ENCODE peak calls at places on chromosome 4, in four cellular contexts. J is tibial artery, D is HEK293T, H is left ventricle myocardium superior. R is an unnamed sample.

GRCh38 chr4:79852305-79852730 is 220.7 kb downstream of the ANTXR2 start:
- DNase-seq in J (peak; percentile 20), D (no peak), H (peak; percentile 48), R (no peak)

GRCh38 chr4:79650794-79651431 is 242.9 kb upstream of the GK2 start:
- DNase-seq in J (no peak), D (no peak), H (no peak), R (no peak)

GRCh38 chr4:154049457-154050181 is 260.7 kb upstream of the SFRP2 start:
- DNase-seq in J (peak; percentile 67), D (peak; percentile 51), H (no peak), R (peak; percentile 24)

GRCh38 chr4:61853041-61853440 is 652.9 kb downstream of the ADGRL3 start:
- DNase-seq in J (no peak), D (no peak), H (no peak), R (no peak)

GRCh38 chr4:113469023-113469390 is 292.5 kb downstream of the CAMK2D start:
- DNase-seq in J (no peak), D (no peak), H (no peak), R (no peak)

GRCh38 chr4:8228319-8229250 is 29.5 kb downstream of the SH3TC1 start:
- DNase-seq in J (peak; percentile 55), D (no peak), H (peak; percentile 78), R (peak; percentile 82)

GRCh38 chr4:177008836-177009501 is 216.2 kb upstream of the VEGFC start:
- DNase-seq in J (no peak), D (no peak), H (no peak), R (no peak)

GRCh38 chr4:48396043-48396442 is 54.7 kb downstream of the SLAIN2 start:
- DNase-seq in J (no peak), D (no peak), H (no peak), R (no peak)

GRCh38 chr4:28518781-28519180 is 1658.1 kb downstream of the STIM2 start:
- DNase-seq in J (no peak), D (no peak), H (no peak), R (no peak)

GRCh38 chr4:6196871-6197270 is 3.5 kb downstream of the JAKMIP1 start:
- DNase-seq in J (no peak), D (no peak), H (no peak), R (no peak)

GRCh38 chr4:72319596-72319995 is 249.4 kb downstream of the ADAMTS3 start:
- DNase-seq in J (no peak), D (no peak), H (no peak), R (no peak)

GRCh38 chr4:15577508-15577907 is 77.6 kb downstream of the FBXL5 start:
- DNase-seq in J (no peak), D (no peak), H (no peak), R (no peak)

R was measured in GM13977.